ENCODE peak calls at places on chromosomes 4 and X, in seven cellular contexts. V, Y, W, M, F, K and L are unnamed samples.

GRCh38 chrX:105696870-105697269 is 125.5 kb upstream of the NRK start:
- DNase-seq in K (no peak), F (no peak), M (no peak), Y (no peak), V (peak), W (no peak), L (no peak)

GRCh38 chr4:54902261-54902660 is 223.1 kb downstream of the KDR start:
- DNase-seq in M (no peak), F (no peak), W (peak), V (no peak), K (no peak), Y (no peak), L (peak)

GRCh38 chr4:150818661-150819060 is 196.4 kb downstream of the LRBA start:
- DNase-seq in M (no peak), Y (no peak), V (no peak), K (no peak), F (no peak), W (peak), L (no peak)

GRCh38 chr4:158540125-158540907 is 18.6 kb downstream of the RXFP1 start:
- DNase-seq in Y (no peak), F (no peak), W (peak), M (no peak), K (no peak), V (no peak), L (peak)

GRCh38 chr4:151431728-151432127 is 22.8 kb downstream of the FHIP1A start:
- DNase-seq in K (no peak), M (no peak), Y (no peak), V (no peak), W (no peak), F (no peak), L (no peak)

GRCh38 chr4:189294570-189294969 is 646.1 kb upstream of the FRG1 start:
- DNase-seq in W (no peak), F (no peak), M (no peak), Y (no peak), K (no peak), V (no peak), L (peak)

GRCh38 chr4:123505457-123506310 is 109.1 kb downstream of the SPRY1 start:
- DNase-seq in K (peak), V (no peak), F (peak), M (peak), W (peak), Y (peak), L (peak)

GRCh38 chr4:52568351-52568750 is 90.8 kb downstream of the USP46 start:
- DNase-seq in W (no peak), Y (no peak), V (no peak), M (no peak), F (no peak), K (no peak), L (no peak)

GRCh38 chr4:77358315-77358928 is 201.4 kb downstream of the CCNG2 start:
- DNase-seq in W (peak), M (no peak), F (no peak), K (peak), V (peak), Y (no peak), L (peak)

GRCh38 chr4:57504139-57504538 is 394.0 kb upstream of the IGFBP7 start:
- DNase-seq in Y (no peak), K (no peak), W (no peak), V (no peak), M (no peak), F (no peak), L (no peak)

GRCh38 chrX:100083146-100083715 is 326.8 kb downstream of the PCDH19 start:
- DNase-seq in V (no peak), Y (no peak), F (no peak), W (no peak), K (no peak), M (no peak), L (no peak)

GRCh38 chrX:9231491-9231890 is 197.6 kb upstream of the FAM9B start:
- DNase-seq in F (no peak), K (no peak), Y (no peak), M (no peak), V (no peak), W (peak), L (no peak)

GRCh38 chrX:71996826-71997225 is 86.2 kb downstream of the NHSL2 start:
- DNase-seq in Y (peak), V (no peak), W (peak), F (no peak), M (peak), K (no peak), L (no peak)

GRCh38 chr4:13047591-13047990 is 436.5 kb downstream of the RAB28 start:
- DNase-seq in M (no peak), W (no peak), Y (no peak), K (no peak), F (no peak), V (no peak), L (no peak)

GRCh38 chrX:11934089-11934488 is 176.1 kb downstream of the MSL3 start:
- DNase-seq in K (no peak), V (no peak), W (no peak), Y (no peak), F (no peak), M (no peak), L (no peak)

GRCh38 chrX:141879616-141880015 is 24.1 kb upstream of the MAGEC1 start:
- DNase-seq in K (no peak), M (no peak), F (no peak), W (no peak), V (no peak), Y (no peak), L (no peak)

GRCh38 chrX:10602646-10603045 is 17.7 kb downstream of the MID1 start:
- DNase-seq in F (no peak), Y (no peak), W (no peak), V (peak), M (no peak), K (no peak), L (no peak)

GRCh38 chrX:12245650-12246645 is 107.7 kb downstream of the FRMPD4 start:
- DNase-seq in W (peak), V (no peak), F (no peak), Y (no peak), K (no peak), M (no peak), L (no peak)

GRCh38 chrX:53483838-53484420 is 49.8 kb upstream of the HSD17B10 start:
- DNase-seq in K (peak), Y (no peak), M (no peak), W (peak), F (no peak), V (no peak), L (no peak)

GRCh38 chrX:129653181-129653984 is 1.4 kb downstream of the APLN start:
- DNase-seq in M (peak), F (no peak), K (no peak), W (no peak), Y (no peak), V (no peak), L (no peak)

GRCh38 chr4:112109455-112110425 is 35.5 kb upstream of the FAM241A start:
- DNase-seq in F (no peak), M (no peak), Y (no peak), K (no peak), V (peak), W (peak), L (no peak)

DNA sequence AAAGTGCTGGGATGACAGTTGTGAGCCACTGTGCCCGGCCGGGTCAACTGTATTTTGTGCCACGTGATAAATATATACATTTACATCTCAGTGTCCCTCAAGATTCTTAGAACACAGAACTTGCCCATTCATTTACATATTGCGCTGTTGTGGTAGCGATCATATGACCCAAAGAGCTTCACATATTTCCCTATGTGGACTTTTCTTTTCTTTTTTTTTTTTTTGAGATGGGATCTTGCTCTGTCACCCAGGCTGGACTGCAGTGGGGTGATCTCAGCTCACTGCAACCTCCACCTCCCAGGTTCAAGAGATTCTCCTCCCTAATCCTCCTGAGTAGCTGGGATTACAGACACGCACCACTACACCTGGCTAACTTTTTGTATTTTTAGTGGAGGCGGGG is 180.7 kb downstream of the DHRSX start:
- DNase-seq in M (no peak), V (no peak), W (no peak), Y (no peak), F (no peak), K (no peak), L (no peak)
- H3K27ac ChIP-seq in M (peak), V (no peak), W (no peak), Y (no peak), F (no peak), K (no peak), L (no peak)

DNA sequence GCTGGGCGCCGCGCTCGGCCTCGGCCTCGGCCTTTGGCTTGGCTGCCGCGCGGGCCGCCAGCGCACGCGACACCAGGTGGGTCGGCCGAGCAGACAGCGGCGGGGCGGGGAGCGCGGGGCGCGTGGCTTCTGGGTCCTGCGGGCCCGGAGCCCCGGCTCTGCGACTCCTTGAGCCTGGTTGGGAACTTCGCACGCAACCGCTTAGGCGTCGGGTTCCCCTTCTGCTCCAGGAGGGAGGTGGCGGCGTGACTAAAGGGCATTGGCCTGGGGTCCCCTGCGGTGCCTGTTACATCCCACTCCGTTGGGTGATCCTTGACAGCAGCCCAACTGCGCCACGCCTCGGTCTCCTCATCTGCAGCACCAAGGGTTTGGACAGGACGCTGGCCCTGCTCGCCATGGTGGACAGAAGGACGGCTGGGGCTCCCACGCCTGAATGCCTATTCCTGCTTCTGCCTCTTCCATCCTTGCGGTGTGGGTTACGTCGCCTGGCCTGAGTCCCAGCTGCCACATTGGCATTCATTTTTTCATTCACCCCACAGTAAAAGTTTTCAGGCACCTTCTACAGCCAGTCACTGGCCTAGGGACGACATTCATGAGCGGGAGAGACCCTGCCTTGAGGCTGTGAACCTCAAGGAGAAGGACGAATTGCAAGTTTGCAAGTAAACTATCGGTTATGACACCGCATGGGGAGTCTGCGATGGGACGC is 631 bp downstream of the EVC start:
- DNase-seq in V (peak), W (peak), K (peak), F (no peak), Y (peak), M (peak), L (no peak)
- TF ChIP-seq CTCF in V (no peak), W (peak), K (no peak), F (no peak), Y (no peak), M (no peak), L (no peak)

GRCh38 chr4:7829687-7830580 is 109.7 kb downstream of the AFAP1 start:
- DNase-seq in Y (no peak), M (no peak), F (peak), V (no peak), K (no peak), W (no peak), L (no peak)

GRCh38 chr4:7828011-7828720 is 111.5 kb downstream of the AFAP1 start:
- DNase-seq in W (peak), K (peak), V (peak), Y (peak), F (peak), M (peak), L (peak)

GRCh38 chr4:7830747-7831146 is 108.9 kb downstream of the AFAP1 start:
- DNase-seq in M (no peak), Y (no peak), F (no peak), V (no peak), W (no peak), K (no peak), L (no peak)

GRCh38 chr4:7827566-7827965 is 112.1 kb downstream of the AFAP1 start:
- DNase-seq in W (no peak), K (no peak), Y (no peak), F (no peak), V (no peak), M (no peak), L (no peak)

GRCh38 chr4:7828926-7829325 is 110.7 kb downstream of the AFAP1 start:
- DNase-seq in F (no peak), Y (no peak), W (peak), V (no peak), K (no peak), M (no peak), L (no peak)
- H3K27ac ChIP-seq in F (peak), Y (peak), W (peak), V (no peak), K (peak), M (peak), L (peak)

GRCh38 chrX:121000589-121000988 is 15.0 kb upstream of the CT47A1 start:
- DNase-seq in V (peak), M (no peak), K (no peak), Y (no peak), W (peak), F (no peak), L (peak)
- TF ChIP-seq CTCF in V (peak), M (peak), K (peak), Y (no peak), W (no peak), F (no peak), L (no peak)

GRCh38 chr4:78799551-78800495 is 23.7 kb downstream of the BMP2K start:
- DNase-seq in F (no peak), K (no peak), V (no peak), M (no peak), W (peak), Y (no peak), L (peak)
- H3K27ac ChIP-seq in F (no peak), K (no peak), V (no peak), M (no peak), W (no peak), Y (no peak), L (no peak)

DNA sequence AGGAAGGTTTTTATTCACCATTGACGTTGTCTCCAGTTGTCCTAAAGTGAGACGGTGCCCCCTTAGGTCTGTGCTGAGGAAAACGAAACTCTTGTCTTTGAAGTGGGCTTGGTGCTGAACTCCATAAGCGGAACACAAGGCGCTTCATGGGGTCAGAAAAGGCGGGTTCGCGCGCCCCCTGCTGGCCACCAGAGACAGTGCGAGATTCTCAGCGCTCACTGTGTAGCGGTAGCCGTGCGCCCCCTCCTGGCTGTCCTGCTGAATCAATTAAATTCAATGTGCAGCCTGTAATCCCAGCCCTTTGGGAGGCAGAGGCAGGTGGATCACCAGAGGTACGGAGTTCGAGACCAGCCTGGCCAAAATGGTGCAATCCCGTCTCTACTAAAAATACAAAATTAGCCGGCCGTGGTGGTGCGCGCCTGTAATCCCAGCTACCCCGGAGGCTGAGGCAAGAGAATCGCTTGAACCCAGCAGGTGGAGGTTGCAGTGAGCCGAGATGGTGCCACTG is 64.1 kb downstream of the RLIM start:
- DNase-seq in Y (peak), V (peak), M (peak), K (no peak), W (peak), F (peak), L (peak)
- TF ChIP-seq CTCF in Y (peak), V (peak), M (peak), K (peak), W (peak), F (peak), L (peak)

GRCh38 chr4:95541094-95541493 is 7.7 kb downstream of the UNC5C start:
- DNase-seq in V (no peak), W (no peak), K (no peak), M (no peak), F (no peak), Y (no peak), L (no peak)
- H3K27ac ChIP-seq in V (no peak), W (no peak), K (peak), M (peak), F (no peak), Y (no peak), L (no peak)